ENCODE peak calls at places on chromosome 9, in eight cellular contexts. X is BJ, N is T-helper 9 cell, K is GM06990, J is MM.1S, C is AG08395, V is left lobe of liver, H is fibroblast of the conjunctiva. G is an unnamed sample.

GRCh38 chr9:40925149-40925548 is 203.3 kb downstream of the FOXD4L6 start:
- DNase-seq in X (no peak), N (no peak), K (no peak), J (no peak), C (no peak), V (no peak), H (no peak), G (no peak)

GRCh38 chr9:86285247-86285646 is 2.9 kb upstream of the ISCA1 start:
- DNase-seq in X (no peak), N (no peak), K (no peak), J (no peak), C (no peak), V (no peak), H (no peak), G (no peak)

GRCh38 chr9:131049829-131050715 is 41.1 kb downstream of the LAMC3 start:
- DNase-seq in X (no peak), N (no peak), K (no peak), J (no peak), C (no peak), V (no peak), H (no peak), G (peak; percentile 51)

GRCh38 chr9:114072181-114073140 is 5.6 kb downstream of the AMBP start:
- DNase-seq in X (no peak), N (no peak), K (no peak), J (no peak), C (no peak), V (peak; percentile 76), H (peak; percentile 52), G (no peak)

GRCh38 chr9:114304416-114305188 is 18.3 kb upstream of the ORM1 start:
- DNase-seq in X (no peak), N (no peak), K (no peak), J (no peak), C (no peak), V (peak; percentile 40), H (no peak), G (no peak)

GRCh38 chr9:133375116-133375723 is 640 bp downstream of the SURF4 start:
- DNase-seq in X (no peak), N (no peak), K (peak; percentile 52), J (peak; percentile 40), C (peak; percentile 36), V (peak; percentile 77), H (no peak), G (peak; percentile 43)

GRCh38 chr9:137306546-137307254 is 4.6 kb upstream of the NRARP start:
- DNase-seq in X (no peak), N (no peak), K (peak; percentile 13), J (no peak), C (no peak), V (peak; percentile 48), H (no peak), G (peak; percentile 62)

GRCh38 chr9:6183227-6183551 is 32.4 kb upstream of the IL33 start:
- DNase-seq in X (no peak), N (no peak), K (no peak), J (no peak), C (no peak), V (no peak), H (no peak), G (no peak)

GRCh38 chr9:127457191-127457878 is 6.0 kb downstream of the LRSAM1 start:
- DNase-seq in X (no peak), N (no peak), K (no peak), J (no peak), C (no peak), V (no peak), H (no peak), G (no peak)

GRCh38 chr9:25517701-25518100 is 160.5 kb downstream of the TUSC1 start:
- DNase-seq in X (no peak), N (no peak), K (no peak), J (no peak), C (no peak), V (no peak), H (no peak), G (no peak)

GRCh38 chr9:86413966-86414880 is 60.0 kb upstream of the TUT7 start:
- DNase-seq in X (no peak), N (no peak), K (no peak), J (peak; percentile 10), C (peak; percentile 60), V (no peak), H (peak; percentile 22), G (peak; percentile 3)

GRCh38 chr9:136016882-136017812 is 56.0 kb upstream of the UBAC1 start:
- DNase-seq in X (no peak), N (no peak), K (no peak), J (no peak), C (no peak), V (no peak), H (no peak), G (no peak)

GRCh38 chr9:83234541-83234940 is 171.6 kb upstream of the RASEF start:
- DNase-seq in X (no peak), N (no peak), K (no peak), J (no peak), C (no peak), V (no peak), H (no peak), G (no peak)

GRCh38 chr9:123933401-123933800 is 3.5 kb upstream of the DENND1A start:
- DNase-seq in X (no peak), N (no peak), K (no peak), J (no peak), C (peak; percentile 24), V (no peak), H (no peak), G (no peak)

GRCh38 chr9:36995927-36996471 is 38.1 kb downstream of the PAX5 start:
- DNase-seq in X (no peak), N (peak; percentile 43), K (peak; percentile 86), J (peak; percentile 49), C (peak; percentile 38), V (peak; percentile 55), H (peak; percentile 20), G (peak; percentile 57)

GRCh38 chr9:124941689-124942561 is 1.0 kb upstream of the GOLGA1 start:
- DNase-seq in X (no peak), N (peak; percentile 51), K (no peak), J (peak; percentile 82), C (no peak), V (peak; percentile 74), H (no peak), G (peak; percentile 76)

GRCh38 chr9:76180541-76180940 is 213.7 kb downstream of the RFK start:
- DNase-seq in X (no peak), N (no peak), K (no peak), J (no peak), C (peak; percentile 22), V (no peak), H (no peak), G (no peak)

GRCh38 chr9:133944746-133945135 is 47.4 kb downstream of the VAV2 start:
- DNase-seq in X (no peak), N (no peak), K (no peak), J (no peak), C (no peak), V (no peak), H (peak; percentile 18), G (no peak)

GRCh38 chr9:93058357-93059096 is at the start of gene SUSD3:
- DNase-seq in X (no peak), N (peak; percentile 55), K (peak; percentile 88), J (peak; percentile 78), C (peak; percentile 20), V (peak; percentile 91), H (peak; percentile 29), G (peak; percentile 83)

GRCh38 chr9:84121991-84122523 is 141.5 kb downstream of the RMI1 start:
- DNase-seq in X (peak; percentile 86), N (no peak), K (no peak), J (no peak), C (peak; percentile 63), V (no peak), H (no peak), G (no peak)

GRCh38 chr9:29691758-29692407 is 2118.6 kb upstream of the C9orf72 start:
- DNase-seq in X (no peak), N (no peak), K (no peak), J (peak; percentile 15), C (no peak), V (no peak), H (no peak), G (peak; percentile 43)

GRCh38 chr9:132978451-132979087 is at the start of gene GFI1B:
- DNase-seq in X (no peak), N (no peak), K (no peak), J (no peak), C (no peak), V (no peak), H (no peak), G (peak; percentile 25)

GRCh38 chr9:113609562-113610318 is 146.2 kb downstream of the RGS3 start:
- DNase-seq in X (no peak), N (no peak), K (no peak), J (no peak), C (no peak), V (peak; percentile 97), H (no peak), G (no peak)

GRCh38 chr9:89476546-89476945 is 21.4 kb downstream of the SEMA4D start:
- DNase-seq in X (no peak), N (no peak), K (no peak), J (no peak), C (no peak), V (no peak), H (no peak), G (no peak)

GRCh38 chr9:69176446-69177135 is 2.5 kb downstream of the TJP2 start:
- DNase-seq in X (no peak), N (no peak), K (peak; percentile 37), J (no peak), C (no peak), V (no peak), H (no peak), G (no peak)

GRCh38 chr9:8365466-8366160 is 566.0 kb upstream of the DMAC1 start:
- DNase-seq in X (no peak), N (no peak), K (no peak), J (no peak), C (no peak), V (no peak), H (no peak), G (no peak)